ENCODE peak calls at places on chromosomes 13 and 19, in nine cellular contexts. L is T-helper 9 cell; R is uterus; M is activated T-cell treated with anti-CD3 and anti-CD28 coated beads, Interleukin-2, amount 50 U/mL, for 72 hours; N is A673; Z is dorsolateral prefrontal cortex; B is Daoy; V is MV-4-11; W is osteocyte. G is an unnamed sample.

GRCh38 chr19:18292810-18293641 is 11.6 kb upstream of the JUND start:
- DNase-seq in L (no peak), R (peak; percentile 94), M (peak; percentile 65), N (peak; percentile 94), Z (peak; percentile 48), B (peak; percentile 44), V (peak; percentile 91), W (no peak), G (peak; percentile 66)

GRCh38 chr13:59478908-59479307 is 684.8 kb downstream of the DIAPH3 start:
- DNase-seq in L (no peak), R (no peak), M (no peak), N (peak; percentile 95), Z (no peak), B (no peak), V (no peak), W (no peak), G (no peak)

GRCh38 chr19:19386373-19386869 is 19.1 kb upstream of the GATAD2A start:
- DNase-seq in L (peak; percentile 37), R (no peak), M (peak; percentile 39), N (no peak), Z (no peak), B (no peak), V (no peak), W (no peak), G (no peak)

GRCh38 chr13:50686547-50686946 is 156.9 kb downstream of the DLEU7 start:
- DNase-seq in L (no peak), R (no peak), M (peak; percentile 3), N (no peak), Z (no peak), B (no peak), V (no peak), W (no peak), G (no peak)

GRCh38 chr19:41456342-41456918 is 13.5 kb downstream of the ERICH4 start:
- DNase-seq in L (no peak), R (peak; percentile 44), M (no peak), N (no peak), Z (no peak), B (no peak), V (no peak), W (no peak), G (no peak)

GRCh38 chr13:22483276-22483675 is 697.5 kb upstream of the SGCG start:
- DNase-seq in L (no peak), R (no peak), M (no peak), N (no peak), Z (no peak), B (no peak), V (no peak), W (no peak), G (no peak)

GRCh38 chr13:110187501-110188161 is 119.3 kb downstream of the COL4A1 start:
- DNase-seq in L (no peak), R (no peak), M (no peak), N (peak; percentile 61), Z (no peak), B (peak; percentile 42), V (no peak), W (no peak), G (no peak)

GRCh38 chr13:87498681-87499080 is 172.5 kb upstream of the SLITRK5 start:
- DNase-seq in L (no peak), R (no peak), M (no peak), N (peak; percentile 45), Z (no peak), B (no peak), V (no peak), W (no peak), G (no peak)

GRCh38 chr19:39308531-39309304 is 11.9 kb downstream of the LRFN1 start:
- DNase-seq in L (no peak), R (no peak), M (no peak), N (peak; percentile 31), Z (no peak), B (no peak), V (no peak), W (no peak), G (no peak)

GRCh38 chr13:35927554-35927953 is 203.6 kb downstream of the DCLK1 start:
- DNase-seq in L (no peak), R (peak; percentile 75), M (no peak), N (peak; percentile 19), Z (no peak), B (peak; percentile 92), V (no peak), W (no peak), G (no peak)

GRCh38 chr13:113881614-113882265 is 17.9 kb upstream of the GAS6 start:
- DNase-seq in L (no peak), R (peak; percentile 57), M (no peak), N (no peak), Z (no peak), B (no peak), V (no peak), W (peak; percentile 63), G (no peak)

GRCh38 chr13:49240017-49240416 is 7.7 kb upstream of the CDADC1 start:
- DNase-seq in L (peak; percentile 14), R (no peak), M (peak; percentile 45), N (peak; percentile 49), Z (no peak), B (peak; percentile 21), V (peak; percentile 13), W (no peak), G (no peak)

GRCh38 chr19:10896851-10897526 is 25.6 kb downstream of the CARM1 start:
- DNase-seq in L (no peak), R (no peak), M (no peak), N (no peak), Z (no peak), B (no peak), V (peak; percentile 81), W (no peak), G (no peak)

GRCh38 chr19:49749771-49750170 is 13.3 kb downstream of the TSKS start:
- DNase-seq in L (no peak), R (no peak), M (no peak), N (no peak), Z (no peak), B (no peak), V (no peak), W (no peak), G (no peak)

GRCh38 chr13:48998893-48999292 is 23.2 kb downstream of the FNDC3A start:
- DNase-seq in L (no peak), R (no peak), M (no peak), N (no peak), Z (no peak), B (no peak), V (no peak), W (no peak), G (no peak)

GRCh38 chr19:46390866-46391265 is 22.5 kb downstream of the CCDC8 start:
- DNase-seq in L (no peak), R (no peak), M (no peak), N (no peak), Z (no peak), B (no peak), V (no peak), W (no peak), G (no peak)

GRCh38 chr19:57682226-57682766 is 519 bp downstream of the ZNF551 start:
- DNase-seq in L (no peak), R (no peak), M (no peak), N (no peak), Z (no peak), B (no peak), V (no peak), W (no peak), G (no peak)